ENCODE peak calls at places on chromosomes 4 and X, in four cellular contexts. One of them, this sample, is unnamed.

GRCh38 chr4:128130621-128131020 is 69.5 kb downstream of the LARP1B start:
- DNase-seq in brain microvascular endothelial cell: no peak
- DNase-seq in foreskin fibroblast: no peak
- DNase-seq in chondrocyte: no peak
- DNase-seq in this sample: no peak

GRCh38 chrX:150712619-150713018 is 19.4 kb downstream of the MTMR1 start:
- DNase-seq in brain microvascular endothelial cell: no peak
- DNase-seq in foreskin fibroblast: no peak
- DNase-seq in chondrocyte: no peak
- DNase-seq in this sample: no peak

GRCh38 chrX:15310117-15310516 is 5.3 kb downstream of the ASB11 start:
- DNase-seq in brain microvascular endothelial cell: no peak
- DNase-seq in foreskin fibroblast: no peak
- DNase-seq in chondrocyte: no peak
- DNase-seq in this sample: no peak

GRCh38 chr4:184163813-184164212 is 53.9 kb downstream of the ENPP6 start:
- DNase-seq in brain microvascular endothelial cell: peak
- DNase-seq in foreskin fibroblast: no peak
- DNase-seq in chondrocyte: no peak
- DNase-seq in this sample: no peak

GRCh38 chrX:12894074-12894691 is 12.2 kb upstream of the TLR8 start:
- DNase-seq in brain microvascular endothelial cell: peak
- DNase-seq in foreskin fibroblast: peak
- DNase-seq in chondrocyte: no peak
- DNase-seq in this sample: no peak

GRCh38 chrX:151713859-151714258 is 2.0 kb upstream of the FATE1 start:
- DNase-seq in brain microvascular endothelial cell: peak
- DNase-seq in foreskin fibroblast: no peak
- DNase-seq in chondrocyte: no peak
- DNase-seq in this sample: no peak

GRCh38 chr4:68712207-68712606 is 41.8 kb upstream of the UGT2B15 start:
- DNase-seq in brain microvascular endothelial cell: no peak
- DNase-seq in foreskin fibroblast: no peak
- DNase-seq in chondrocyte: no peak
- DNase-seq in this sample: no peak

GRCh38 chr4:57989430-57989829 is 879.2 kb upstream of the IGFBP7 start:
- DNase-seq in brain microvascular endothelial cell: no peak
- DNase-seq in foreskin fibroblast: no peak
- DNase-seq in chondrocyte: no peak
- DNase-seq in this sample: no peak

GRCh38 chr4:155678011-155678410 is 11.4 kb downstream of the GUCY1A1 start:
- DNase-seq in brain microvascular endothelial cell: no peak
- DNase-seq in foreskin fibroblast: no peak
- DNase-seq in chondrocyte: no peak
- DNase-seq in this sample: no peak

GRCh38 chrX:109403927-109404326 is 78.0 kb downstream of the GUCY2F start:
- DNase-seq in brain microvascular endothelial cell: no peak
- DNase-seq in foreskin fibroblast: no peak
- DNase-seq in chondrocyte: no peak
- DNase-seq in this sample: no peak

GRCh38 chrX:115560978-115561604 is at the start of gene PLS3:
- DNase-seq in brain microvascular endothelial cell: peak
- DNase-seq in foreskin fibroblast: peak
- DNase-seq in chondrocyte: peak
- DNase-seq in this sample: peak

GRCh38 chrX:9538544-9539045 is 73.7 kb downstream of the TBL1X start:
- DNase-seq in brain microvascular endothelial cell: no peak
- DNase-seq in foreskin fibroblast: no peak
- DNase-seq in chondrocyte: no peak
- DNase-seq in this sample: no peak

GRCh38 chrX:65596270-65596669 is 61.7 kb upstream of the LAS1L start:
- DNase-seq in brain microvascular endothelial cell: peak
- DNase-seq in foreskin fibroblast: peak
- DNase-seq in chondrocyte: no peak
- DNase-seq in this sample: no peak

GRCh38 chrX:48025561-48025960 is 18.8 kb downstream of the SPACA5 start:
- DNase-seq in brain microvascular endothelial cell: peak
- DNase-seq in foreskin fibroblast: peak
- DNase-seq in chondrocyte: no peak
- DNase-seq in this sample: no peak

GRCh38 chr4:136691607-136692006 is 840.7 kb downstream of the PCDH18 start:
- DNase-seq in brain microvascular endothelial cell: no peak
- DNase-seq in foreskin fibroblast: no peak
- DNase-seq in chondrocyte: no peak
- DNase-seq in this sample: no peak

GRCh38 chr4:136690363-136690762 is 841.9 kb downstream of the PCDH18 start:
- DNase-seq in brain microvascular endothelial cell: no peak
- DNase-seq in foreskin fibroblast: no peak
- DNase-seq in chondrocyte: no peak
- DNase-seq in this sample: no peak

GRCh38 chr4:136687596-136687995 is 844.7 kb downstream of the PCDH18 start:
- DNase-seq in brain microvascular endothelial cell: no peak
- DNase-seq in foreskin fibroblast: no peak
- DNase-seq in chondrocyte: no peak
- DNase-seq in this sample: no peak

GRCh38 chr4:136687118-136687517 is 845.2 kb downstream of the PCDH18 start:
- DNase-seq in brain microvascular endothelial cell: no peak
- DNase-seq in foreskin fibroblast: no peak
- DNase-seq in chondrocyte: no peak
- DNase-seq in this sample: no peak
- TF ChIP-seq CTCF in brain microvascular endothelial cell: peak
- TF ChIP-seq CTCF in foreskin fibroblast: no peak
- TF ChIP-seq CTCF in chondrocyte: peak
- TF ChIP-seq CTCF in this sample: peak

GRCh38 chrX:21354725-21355124 is 19.5 kb upstream of the CNKSR2 start:
- DNase-seq in brain microvascular endothelial cell: no peak
- DNase-seq in foreskin fibroblast: no peak
- DNase-seq in chondrocyte: no peak
- DNase-seq in this sample: no peak
- TF ChIP-seq CTCF in brain microvascular endothelial cell: no peak
- TF ChIP-seq CTCF in foreskin fibroblast: no peak
- TF ChIP-seq CTCF in chondrocyte: no peak
- TF ChIP-seq CTCF in this sample: no peak

DNA sequence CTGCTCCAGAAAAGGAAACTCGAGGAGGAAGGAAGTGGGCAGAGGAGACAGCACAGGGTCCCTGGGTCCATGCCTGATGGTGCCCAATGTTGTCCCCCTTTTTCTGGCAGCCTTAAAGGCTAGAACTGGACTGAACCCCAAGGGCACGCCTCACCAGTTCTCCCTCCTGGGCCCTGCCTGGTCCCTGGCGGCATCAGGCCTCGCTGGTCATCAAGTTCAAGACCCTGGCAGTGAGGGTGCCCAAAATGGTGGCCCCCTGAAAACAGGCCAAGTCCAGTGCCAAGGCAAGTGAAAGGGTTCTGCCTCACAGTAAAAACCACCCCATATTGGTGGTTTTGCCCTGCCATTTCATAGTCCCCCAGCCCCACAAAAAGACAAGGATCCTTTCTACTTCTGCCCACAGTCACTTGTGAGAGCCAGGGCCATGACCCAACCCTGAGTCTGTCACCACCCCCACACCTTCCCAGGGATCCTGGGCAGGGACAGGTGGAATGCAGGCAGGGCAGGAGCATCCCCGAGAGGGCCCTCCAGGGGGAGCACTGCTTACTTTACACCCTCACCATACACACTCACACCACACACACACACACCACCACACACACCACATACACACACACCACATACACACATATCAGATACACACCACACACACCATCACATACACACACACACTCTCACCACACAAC is 107.6 kb downstream of the DCTD start:
- DNase-seq in brain microvascular endothelial cell: peak
- DNase-seq in foreskin fibroblast: no peak
- DNase-seq in chondrocyte: no peak
- DNase-seq in this sample: no peak
- TF ChIP-seq CTCF in brain microvascular endothelial cell: peak
- TF ChIP-seq CTCF in foreskin fibroblast: no peak
- TF ChIP-seq CTCF in chondrocyte: peak
- TF ChIP-seq CTCF in this sample: no peak

DNA sequence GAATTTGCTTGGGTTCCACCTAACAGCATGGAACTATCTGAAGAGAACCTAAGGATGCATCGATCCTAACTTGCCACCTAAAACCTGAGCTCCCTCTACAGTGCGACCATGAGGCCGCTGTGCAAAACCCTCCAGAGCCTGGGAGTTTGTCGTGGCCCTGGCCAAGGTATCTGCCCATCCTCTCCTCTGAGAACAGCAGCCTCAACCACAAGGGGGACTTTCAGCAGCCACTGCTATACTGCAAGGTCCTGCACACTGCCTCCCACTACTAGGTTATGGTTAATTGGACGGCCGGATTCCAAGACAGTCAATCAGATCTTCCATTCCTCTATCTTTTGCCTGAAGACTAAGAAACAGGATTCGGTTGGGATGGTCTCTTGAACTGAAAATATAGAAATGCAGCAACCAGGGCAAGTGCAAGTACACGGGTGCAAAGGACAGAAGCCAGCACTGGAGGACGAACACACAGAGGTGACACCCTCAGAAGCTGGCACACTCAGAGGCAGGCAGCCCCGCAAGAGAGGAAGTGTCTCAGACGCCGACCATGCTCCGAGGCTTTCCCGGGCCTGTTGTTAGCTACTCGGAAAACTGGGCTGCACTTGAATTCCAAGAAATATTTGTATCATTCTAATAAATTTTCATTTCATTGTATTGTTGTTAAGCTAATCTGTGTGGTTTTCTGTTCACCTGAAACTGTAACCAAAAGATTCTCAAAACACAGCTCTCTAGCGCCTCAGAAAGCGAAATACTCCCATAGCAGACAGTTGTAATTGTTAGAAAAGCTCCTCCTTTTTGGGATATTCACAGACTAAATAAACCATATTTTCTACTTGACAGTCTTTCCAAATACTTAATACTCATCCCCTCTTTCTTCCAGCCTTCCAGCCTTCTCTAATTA is 63.3 kb downstream of the AFAP1 start:
- DNase-seq in brain microvascular endothelial cell: peak
- DNase-seq in foreskin fibroblast: no peak
- DNase-seq in chondrocyte: no peak
- DNase-seq in this sample: no peak
- TF ChIP-seq CTCF in brain microvascular endothelial cell: peak
- TF ChIP-seq CTCF in foreskin fibroblast: peak
- TF ChIP-seq CTCF in chondrocyte: peak
- TF ChIP-seq CTCF in this sample: peak

GRCh38 chr4:173522160-173522873 is 7.7 kb downstream of the HAND2 start:
- DNase-seq in brain microvascular endothelial cell: peak
- DNase-seq in foreskin fibroblast: peak
- DNase-seq in chondrocyte: no peak
- DNase-seq in this sample: peak
- TF ChIP-seq CTCF in brain microvascular endothelial cell: peak
- TF ChIP-seq CTCF in foreskin fibroblast: no peak
- TF ChIP-seq CTCF in chondrocyte: peak
- TF ChIP-seq CTCF in this sample: peak

GRCh38 chr4:3701271-3702083 is 64.7 kb upstream of the ADRA2C start:
- DNase-seq in brain microvascular endothelial cell: no peak
- DNase-seq in foreskin fibroblast: no peak
- DNase-seq in chondrocyte: peak
- DNase-seq in this sample: no peak
- TF ChIP-seq CTCF in brain microvascular endothelial cell: no peak
- TF ChIP-seq CTCF in foreskin fibroblast: no peak
- TF ChIP-seq CTCF in chondrocyte: no peak
- TF ChIP-seq CTCF in this sample: no peak

GRCh38 chrX:33330798-33331197 is 119.4 kb upstream of the DMD start:
- DNase-seq in brain microvascular endothelial cell: peak
- DNase-seq in foreskin fibroblast: no peak
- DNase-seq in chondrocyte: no peak
- DNase-seq in this sample: no peak

GRCh38 chrX:33339219-33339618 is 127.9 kb upstream of the DMD start:
- DNase-seq in brain microvascular endothelial cell: peak
- DNase-seq in foreskin fibroblast: no peak
- DNase-seq in chondrocyte: no peak
- DNase-seq in this sample: no peak

GRCh38 chrX:33336783-33337182 is 125.4 kb upstream of the DMD start:
- DNase-seq in brain microvascular endothelial cell: peak
- DNase-seq in foreskin fibroblast: no peak
- DNase-seq in chondrocyte: no peak
- DNase-seq in this sample: no peak
- TF ChIP-seq CTCF in brain microvascular endothelial cell: peak
- TF ChIP-seq CTCF in foreskin fibroblast: no peak
- TF ChIP-seq CTCF in chondrocyte: peak
- TF ChIP-seq CTCF in this sample: peak

This sample was measured in AG09319.